ENCODE peak calls at places on chromosome 16, in nine cellular contexts. One of them, this sample, is unnamed.

GRCh38 chr16:30407794-30408534 is 558 bp downstream of the ZNF771 start:
- DNase-seq in IMR-90: no peak
- DNase-seq in cardiac septum: no peak
- DNase-seq in heart right ventricle: no peak
- DNase-seq in hepatic stellate cell: no peak
- DNase-seq in CD8-positive, alpha-beta T cell: no peak
- DNase-seq in stimulated activated CD4-positive, alpha-beta T cell treated with anti-CD3 and anti-CD28 coated beads, TNF-alpha, amount 100 ng/mL, for 48 hours: no peak
- DNase-seq in sigmoid colon: no peak
- DNase-seq in CD4-positive, alpha-beta T cell: no peak
- DNase-seq in this sample: no peak

GRCh38 chr16:81478876-81479496 is 34.4 kb downstream of the CMIP start:
- DNase-seq in IMR-90: no peak
- DNase-seq in cardiac septum: peak
- DNase-seq in heart right ventricle: peak
- DNase-seq in hepatic stellate cell: no peak
- DNase-seq in CD8-positive, alpha-beta T cell: no peak
- DNase-seq in stimulated activated CD4-positive, alpha-beta T cell treated with anti-CD3 and anti-CD28 coated beads, TNF-alpha, amount 100 ng/mL, for 48 hours: no peak
- DNase-seq in sigmoid colon: no peak
- DNase-seq in CD4-positive, alpha-beta T cell: no peak
- DNase-seq in this sample: no peak

GRCh38 chr16:23274968-23275367 is 27.1 kb upstream of the SCNN1B start:
- DNase-seq in IMR-90: no peak
- DNase-seq in cardiac septum: no peak
- DNase-seq in heart right ventricle: no peak
- DNase-seq in hepatic stellate cell: no peak
- DNase-seq in CD8-positive, alpha-beta T cell: no peak
- DNase-seq in stimulated activated CD4-positive, alpha-beta T cell treated with anti-CD3 and anti-CD28 coated beads, TNF-alpha, amount 100 ng/mL, for 48 hours: no peak
- DNase-seq in sigmoid colon: no peak
- DNase-seq in CD4-positive, alpha-beta T cell: no peak
- DNase-seq in this sample: no peak

GRCh38 chr16:4227040-4227332 is 14.9 kb downstream of the SRL start:
- DNase-seq in IMR-90: no peak
- DNase-seq in cardiac septum: no peak
- DNase-seq in heart right ventricle: no peak
- DNase-seq in hepatic stellate cell: no peak
- DNase-seq in CD8-positive, alpha-beta T cell: no peak
- DNase-seq in stimulated activated CD4-positive, alpha-beta T cell treated with anti-CD3 and anti-CD28 coated beads, TNF-alpha, amount 100 ng/mL, for 48 hours: no peak
- DNase-seq in sigmoid colon: no peak
- DNase-seq in CD4-positive, alpha-beta T cell: no peak
- DNase-seq in this sample: no peak

GRCh38 chr16:89934611-89935553 is 11.7 kb downstream of the TUBB3 start:
- DNase-seq in IMR-90: no peak
- DNase-seq in cardiac septum: no peak
- DNase-seq in heart right ventricle: no peak
- DNase-seq in hepatic stellate cell: no peak
- DNase-seq in CD8-positive, alpha-beta T cell: no peak
- DNase-seq in stimulated activated CD4-positive, alpha-beta T cell treated with anti-CD3 and anti-CD28 coated beads, TNF-alpha, amount 100 ng/mL, for 48 hours: no peak
- DNase-seq in sigmoid colon: no peak
- DNase-seq in CD4-positive, alpha-beta T cell: no peak
- DNase-seq in this sample: no peak

GRCh38 chr16:929674-930073 is 41.1 kb downstream of the LMF1 start:
- DNase-seq in IMR-90: no peak
- DNase-seq in cardiac septum: no peak
- DNase-seq in heart right ventricle: no peak
- DNase-seq in hepatic stellate cell: no peak
- DNase-seq in CD8-positive, alpha-beta T cell: no peak
- DNase-seq in stimulated activated CD4-positive, alpha-beta T cell treated with anti-CD3 and anti-CD28 coated beads, TNF-alpha, amount 100 ng/mL, for 48 hours: no peak
- DNase-seq in sigmoid colon: no peak
- DNase-seq in CD4-positive, alpha-beta T cell: no peak
- DNase-seq in this sample: no peak

GRCh38 chr16:60776311-60776710 is 1259.9 kb downstream of the CDH8 start:
- DNase-seq in IMR-90: no peak
- DNase-seq in cardiac septum: no peak
- DNase-seq in heart right ventricle: no peak
- DNase-seq in hepatic stellate cell: no peak
- DNase-seq in CD8-positive, alpha-beta T cell: no peak
- DNase-seq in stimulated activated CD4-positive, alpha-beta T cell treated with anti-CD3 and anti-CD28 coated beads, TNF-alpha, amount 100 ng/mL, for 48 hours: no peak
- DNase-seq in sigmoid colon: no peak
- DNase-seq in CD4-positive, alpha-beta T cell: no peak
- DNase-seq in this sample: no peak

GRCh38 chr16:82641336-82641984 is 14.7 kb downstream of the CDH13 start:
- DNase-seq in IMR-90: peak
- DNase-seq in cardiac septum: no peak
- DNase-seq in heart right ventricle: no peak
- DNase-seq in hepatic stellate cell: no peak
- DNase-seq in CD8-positive, alpha-beta T cell: no peak
- DNase-seq in stimulated activated CD4-positive, alpha-beta T cell treated with anti-CD3 and anti-CD28 coated beads, TNF-alpha, amount 100 ng/mL, for 48 hours: no peak
- DNase-seq in sigmoid colon: no peak
- DNase-seq in CD4-positive, alpha-beta T cell: no peak
- DNase-seq in this sample: no peak

GRCh38 chr16:57988929-57989328 is 11.5 kb downstream of the ZNF319 start:
- DNase-seq in IMR-90: no peak
- DNase-seq in cardiac septum: no peak
- DNase-seq in heart right ventricle: peak
- DNase-seq in hepatic stellate cell: no peak
- DNase-seq in CD8-positive, alpha-beta T cell: no peak
- DNase-seq in stimulated activated CD4-positive, alpha-beta T cell treated with anti-CD3 and anti-CD28 coated beads, TNF-alpha, amount 100 ng/mL, for 48 hours: no peak
- DNase-seq in sigmoid colon: peak
- DNase-seq in CD4-positive, alpha-beta T cell: no peak
- DNase-seq in this sample: no peak

GRCh38 chr16:154223-155030 is 2.0 kb downstream of the HBZ start:
- DNase-seq in IMR-90: peak
- DNase-seq in cardiac septum: no peak
- DNase-seq in heart right ventricle: no peak
- DNase-seq in hepatic stellate cell: no peak
- DNase-seq in CD8-positive, alpha-beta T cell: no peak
- DNase-seq in stimulated activated CD4-positive, alpha-beta T cell treated with anti-CD3 and anti-CD28 coated beads, TNF-alpha, amount 100 ng/mL, for 48 hours: no peak
- DNase-seq in sigmoid colon: no peak
- DNase-seq in CD4-positive, alpha-beta T cell: no peak
- DNase-seq in this sample: no peak

GRCh38 chr16:55035956-55036355 is 105.3 kb downstream of the IRX5 start:
- DNase-seq in IMR-90: peak
- DNase-seq in cardiac septum: no peak
- DNase-seq in heart right ventricle: no peak
- DNase-seq in hepatic stellate cell: no peak
- DNase-seq in CD8-positive, alpha-beta T cell: no peak
- DNase-seq in stimulated activated CD4-positive, alpha-beta T cell treated with anti-CD3 and anti-CD28 coated beads, TNF-alpha, amount 100 ng/mL, for 48 hours: no peak
- DNase-seq in sigmoid colon: no peak
- DNase-seq in CD4-positive, alpha-beta T cell: no peak
- DNase-seq in this sample: peak

GRCh38 chr16:65142276-65142675 is 20.4 kb upstream of the CDH11 start:
- DNase-seq in IMR-90: peak
- DNase-seq in cardiac septum: no peak
- DNase-seq in heart right ventricle: no peak
- DNase-seq in hepatic stellate cell: no peak
- DNase-seq in CD8-positive, alpha-beta T cell: no peak
- DNase-seq in stimulated activated CD4-positive, alpha-beta T cell treated with anti-CD3 and anti-CD28 coated beads, TNF-alpha, amount 100 ng/mL, for 48 hours: no peak
- DNase-seq in sigmoid colon: no peak
- DNase-seq in CD4-positive, alpha-beta T cell: no peak
- DNase-seq in this sample: peak

GRCh38 chr16:21159281-21159951 is 942 bp downstream of the LDAF1 start:
- DNase-seq in IMR-90: no peak
- DNase-seq in cardiac septum: peak
- DNase-seq in heart right ventricle: peak
- DNase-seq in hepatic stellate cell: no peak
- DNase-seq in CD8-positive, alpha-beta T cell: no peak
- DNase-seq in stimulated activated CD4-positive, alpha-beta T cell treated with anti-CD3 and anti-CD28 coated beads, TNF-alpha, amount 100 ng/mL, for 48 hours: no peak
- DNase-seq in sigmoid colon: peak
- DNase-seq in CD4-positive, alpha-beta T cell: no peak
- DNase-seq in this sample: peak

GRCh38 chr16:2089676-2090480 is 42.1 kb downstream of the TSC2 start:
- DNase-seq in IMR-90: no peak
- DNase-seq in cardiac septum: no peak
- DNase-seq in heart right ventricle: no peak
- DNase-seq in hepatic stellate cell: no peak
- DNase-seq in CD8-positive, alpha-beta T cell: no peak
- DNase-seq in stimulated activated CD4-positive, alpha-beta T cell treated with anti-CD3 and anti-CD28 coated beads, TNF-alpha, amount 100 ng/mL, for 48 hours: no peak
- DNase-seq in sigmoid colon: no peak
- DNase-seq in CD4-positive, alpha-beta T cell: no peak
- DNase-seq in this sample: no peak

GRCh38 chr16:28504707-28505404 is 1.8 kb downstream of the IL27 start:
- DNase-seq in IMR-90: no peak
- DNase-seq in cardiac septum: no peak
- DNase-seq in heart right ventricle: no peak
- DNase-seq in hepatic stellate cell: no peak
- DNase-seq in CD8-positive, alpha-beta T cell: no peak
- DNase-seq in stimulated activated CD4-positive, alpha-beta T cell treated with anti-CD3 and anti-CD28 coated beads, TNF-alpha, amount 100 ng/mL, for 48 hours: no peak
- DNase-seq in sigmoid colon: no peak
- DNase-seq in CD4-positive, alpha-beta T cell: no peak
- DNase-seq in this sample: no peak

GRCh38 chr16:56195151-56195550 is 3.9 kb downstream of the GNAO1 start:
- DNase-seq in IMR-90: no peak
- DNase-seq in cardiac septum: no peak
- DNase-seq in heart right ventricle: no peak
- DNase-seq in hepatic stellate cell: no peak
- DNase-seq in CD8-positive, alpha-beta T cell: no peak
- DNase-seq in stimulated activated CD4-positive, alpha-beta T cell treated with anti-CD3 and anti-CD28 coated beads, TNF-alpha, amount 100 ng/mL, for 48 hours: no peak
- DNase-seq in sigmoid colon: no peak
- DNase-seq in CD4-positive, alpha-beta T cell: no peak
- DNase-seq in this sample: no peak

GRCh38 chr16:78973041-78973440 is 627.5 kb downstream of the MAF start:
- DNase-seq in IMR-90: no peak
- DNase-seq in cardiac septum: no peak
- DNase-seq in heart right ventricle: no peak
- DNase-seq in hepatic stellate cell: no peak
- DNase-seq in CD8-positive, alpha-beta T cell: no peak
- DNase-seq in stimulated activated CD4-positive, alpha-beta T cell treated with anti-CD3 and anti-CD28 coated beads, TNF-alpha, amount 100 ng/mL, for 48 hours: no peak
- DNase-seq in sigmoid colon: no peak
- DNase-seq in CD4-positive, alpha-beta T cell: no peak
- DNase-seq in this sample: no peak

GRCh38 chr16:21260870-21261791 is 17.0 kb downstream of the CRYM start:
- DNase-seq in IMR-90: peak
- DNase-seq in cardiac septum: no peak
- DNase-seq in heart right ventricle: peak
- DNase-seq in hepatic stellate cell: peak
- DNase-seq in CD8-positive, alpha-beta T cell: no peak
- DNase-seq in stimulated activated CD4-positive, alpha-beta T cell treated with anti-CD3 and anti-CD28 coated beads, TNF-alpha, amount 100 ng/mL, for 48 hours: no peak
- DNase-seq in sigmoid colon: no peak
- DNase-seq in CD4-positive, alpha-beta T cell: no peak
- DNase-seq in this sample: peak

GRCh38 chr16:89861648-89862047 is 11.7 kb upstream of the TCF25 start:
- DNase-seq in IMR-90: no peak
- DNase-seq in cardiac septum: no peak
- DNase-seq in heart right ventricle: no peak
- DNase-seq in hepatic stellate cell: no peak
- DNase-seq in CD8-positive, alpha-beta T cell: no peak
- DNase-seq in stimulated activated CD4-positive, alpha-beta T cell treated with anti-CD3 and anti-CD28 coated beads, TNF-alpha, amount 100 ng/mL, for 48 hours: no peak
- DNase-seq in sigmoid colon: no peak
- DNase-seq in CD4-positive, alpha-beta T cell: no peak
- DNase-seq in this sample: no peak

GRCh38 chr16:5042574-5043171 is 8.9 kb upstream of the NAGPA start:
- DNase-seq in IMR-90: peak
- DNase-seq in cardiac septum: peak
- DNase-seq in heart right ventricle: no peak
- DNase-seq in hepatic stellate cell: peak
- DNase-seq in CD8-positive, alpha-beta T cell: no peak
- DNase-seq in stimulated activated CD4-positive, alpha-beta T cell treated with anti-CD3 and anti-CD28 coated beads, TNF-alpha, amount 100 ng/mL, for 48 hours: no peak
- DNase-seq in sigmoid colon: no peak
- DNase-seq in CD4-positive, alpha-beta T cell: no peak
- DNase-seq in this sample: peak

GRCh38 chr16:85296859-85297698 is 184.8 kb upstream of the CIBAR2 start:
- DNase-seq in IMR-90: no peak
- DNase-seq in cardiac septum: no peak
- DNase-seq in heart right ventricle: no peak
- DNase-seq in hepatic stellate cell: peak
- DNase-seq in CD8-positive, alpha-beta T cell: peak
- DNase-seq in stimulated activated CD4-positive, alpha-beta T cell treated with anti-CD3 and anti-CD28 coated beads, TNF-alpha, amount 100 ng/mL, for 48 hours: no peak
- DNase-seq in sigmoid colon: no peak
- DNase-seq in CD4-positive, alpha-beta T cell: peak
- DNase-seq in this sample: no peak

GRCh38 chr16:73956592-73957495 is 339.8 kb upstream of the PSMD7 start:
- DNase-seq in IMR-90: peak
- DNase-seq in cardiac septum: no peak
- DNase-seq in heart right ventricle: peak
- DNase-seq in hepatic stellate cell: peak
- DNase-seq in CD8-positive, alpha-beta T cell: no peak
- DNase-seq in stimulated activated CD4-positive, alpha-beta T cell treated with anti-CD3 and anti-CD28 coated beads, TNF-alpha, amount 100 ng/mL, for 48 hours: no peak
- DNase-seq in sigmoid colon: peak
- DNase-seq in CD4-positive, alpha-beta T cell: no peak
- DNase-seq in this sample: peak

GRCh38 chr16:81531415-81531814 is 86.8 kb downstream of the CMIP start:
- DNase-seq in IMR-90: no peak
- DNase-seq in cardiac septum: no peak
- DNase-seq in heart right ventricle: no peak
- DNase-seq in hepatic stellate cell: no peak
- DNase-seq in CD8-positive, alpha-beta T cell: no peak
- DNase-seq in stimulated activated CD4-positive, alpha-beta T cell treated with anti-CD3 and anti-CD28 coated beads, TNF-alpha, amount 100 ng/mL, for 48 hours: no peak
- DNase-seq in sigmoid colon: no peak
- DNase-seq in CD4-positive, alpha-beta T cell: no peak
- DNase-seq in this sample: no peak

GRCh38 chr16:81928975-81929374 is 82.3 kb downstream of the SDR42E1 start:
- DNase-seq in IMR-90: no peak
- DNase-seq in cardiac septum: no peak
- DNase-seq in heart right ventricle: no peak
- DNase-seq in hepatic stellate cell: no peak
- DNase-seq in CD8-positive, alpha-beta T cell: no peak
- DNase-seq in stimulated activated CD4-positive, alpha-beta T cell treated with anti-CD3 and anti-CD28 coated beads, TNF-alpha, amount 100 ng/mL, for 48 hours: no peak
- DNase-seq in sigmoid colon: no peak
- DNase-seq in CD4-positive, alpha-beta T cell: no peak
- DNase-seq in this sample: no peak

GRCh38 chr16:4785758-4786433 is 2.2 kb downstream of the SEPTIN12 start:
- DNase-seq in IMR-90: no peak
- DNase-seq in cardiac septum: no peak
- DNase-seq in heart right ventricle: no peak
- DNase-seq in hepatic stellate cell: no peak
- DNase-seq in CD8-positive, alpha-beta T cell: no peak
- DNase-seq in stimulated activated CD4-positive, alpha-beta T cell treated with anti-CD3 and anti-CD28 coated beads, TNF-alpha, amount 100 ng/mL, for 48 hours: no peak
- DNase-seq in sigmoid colon: no peak
- DNase-seq in CD4-positive, alpha-beta T cell: no peak
- DNase-seq in this sample: no peak

GRCh38 chr16:49463529-49463928 is 89.9 kb downstream of the C16orf78 start:
- DNase-seq in IMR-90: no peak
- DNase-seq in cardiac septum: no peak
- DNase-seq in heart right ventricle: no peak
- DNase-seq in hepatic stellate cell: no peak
- DNase-seq in CD8-positive, alpha-beta T cell: peak
- DNase-seq in stimulated activated CD4-positive, alpha-beta T cell treated with anti-CD3 and anti-CD28 coated beads, TNF-alpha, amount 100 ng/mL, for 48 hours: peak
- DNase-seq in sigmoid colon: peak
- DNase-seq in CD4-positive, alpha-beta T cell: peak
- DNase-seq in this sample: no peak

GRCh38 chr16:23052908-23053580 is 96.2 kb downstream of the USP31 start:
- DNase-seq in IMR-90: no peak
- DNase-seq in cardiac septum: no peak
- DNase-seq in heart right ventricle: no peak
- DNase-seq in hepatic stellate cell: no peak
- DNase-seq in CD8-positive, alpha-beta T cell: no peak
- DNase-seq in stimulated activated CD4-positive, alpha-beta T cell treated with anti-CD3 and anti-CD28 coated beads, TNF-alpha, amount 100 ng/mL, for 48 hours: no peak
- DNase-seq in sigmoid colon: no peak
- DNase-seq in CD4-positive, alpha-beta T cell: no peak
- DNase-seq in this sample: no peak

GRCh38 chr16:52366997-52367396 is 179.9 kb downstream of the TOX3 start:
- DNase-seq in IMR-90: no peak
- DNase-seq in cardiac septum: no peak
- DNase-seq in heart right ventricle: no peak
- DNase-seq in hepatic stellate cell: no peak
- DNase-seq in CD8-positive, alpha-beta T cell: no peak
- DNase-seq in stimulated activated CD4-positive, alpha-beta T cell treated with anti-CD3 and anti-CD28 coated beads, TNF-alpha, amount 100 ng/mL, for 48 hours: no peak
- DNase-seq in sigmoid colon: no peak
- DNase-seq in CD4-positive, alpha-beta T cell: no peak
- DNase-seq in this sample: no peak

GRCh38 chr16:24668481-24669001 is 60.9 kb upstream of the TNRC6A start:
- DNase-seq in IMR-90: peak
- DNase-seq in cardiac septum: no peak
- DNase-seq in heart right ventricle: peak
- DNase-seq in hepatic stellate cell: no peak
- DNase-seq in CD8-positive, alpha-beta T cell: no peak
- DNase-seq in stimulated activated CD4-positive, alpha-beta T cell treated with anti-CD3 and anti-CD28 coated beads, TNF-alpha, amount 100 ng/mL, for 48 hours: peak
- DNase-seq in sigmoid colon: no peak
- DNase-seq in CD4-positive, alpha-beta T cell: no peak
- DNase-seq in this sample: peak

GRCh38 chr16:25151996-25152395 is 40.5 kb downstream of the LCMT1 start:
- DNase-seq in IMR-90: peak
- DNase-seq in cardiac septum: no peak
- DNase-seq in heart right ventricle: no peak
- DNase-seq in hepatic stellate cell: peak
- DNase-seq in CD8-positive, alpha-beta T cell: no peak
- DNase-seq in stimulated activated CD4-positive, alpha-beta T cell treated with anti-CD3 and anti-CD28 coated beads, TNF-alpha, amount 100 ng/mL, for 48 hours: no peak
- DNase-seq in sigmoid colon: no peak
- DNase-seq in CD4-positive, alpha-beta T cell: no peak
- DNase-seq in this sample: peak

GRCh38 chr16:735982-736453 is 4.8 kb downstream of the CIAO3 start:
- DNase-seq in IMR-90: no peak
- DNase-seq in cardiac septum: no peak
- DNase-seq in heart right ventricle: no peak
- DNase-seq in hepatic stellate cell: no peak
- DNase-seq in CD8-positive, alpha-beta T cell: no peak
- DNase-seq in stimulated activated CD4-positive, alpha-beta T cell treated with anti-CD3 and anti-CD28 coated beads, TNF-alpha, amount 100 ng/mL, for 48 hours: peak
- DNase-seq in sigmoid colon: no peak
- DNase-seq in CD4-positive, alpha-beta T cell: no peak
- DNase-seq in this sample: no peak